ENCODE peak calls at places on chromosomes 6 and 20, in seven cellular contexts. One of them, this sample, is unnamed.

GRCh38 chr6:971981-972640 is 279.2 kb upstream of the EXOC2 start:
- DNase-seq in upper lobe of right lung: no peak
- DNase-seq in endothelial cell of umbilical vein: no peak
- DNase-seq in brain microvascular endothelial cell: no peak
- DNase-seq in left ventricle myocardium inferior: no peak
- DNase-seq in tibial artery: no peak
- DNase-seq in BJ: peak
- DNase-seq in this sample: no peak

GRCh38 chr6:114541794-114542193 is 199.0 kb upstream of the HS3ST5 start:
- DNase-seq in upper lobe of right lung: peak
- DNase-seq in endothelial cell of umbilical vein: no peak
- DNase-seq in brain microvascular endothelial cell: no peak
- DNase-seq in left ventricle myocardium inferior: no peak
- DNase-seq in tibial artery: no peak
- DNase-seq in BJ: no peak
- DNase-seq in this sample: no peak

GRCh38 chr6:164085086-164085485 is 670.6 kb downstream of the QKI start:
- DNase-seq in upper lobe of right lung: no peak
- DNase-seq in endothelial cell of umbilical vein: no peak
- DNase-seq in brain microvascular endothelial cell: no peak
- DNase-seq in left ventricle myocardium inferior: no peak
- DNase-seq in tibial artery: no peak
- DNase-seq in BJ: no peak
- DNase-seq in this sample: no peak

GRCh38 chr6:124996411-124996810 is 34.2 kb downstream of the RNF217 start:
- DNase-seq in upper lobe of right lung: no peak
- DNase-seq in endothelial cell of umbilical vein: no peak
- DNase-seq in brain microvascular endothelial cell: no peak
- DNase-seq in left ventricle myocardium inferior: no peak
- DNase-seq in tibial artery: no peak
- DNase-seq in BJ: no peak
- DNase-seq in this sample: no peak

GRCh38 chr6:38495922-38496635 is 143.7 kb downstream of the BTBD9 start:
- DNase-seq in upper lobe of right lung: no peak
- DNase-seq in endothelial cell of umbilical vein: peak
- DNase-seq in brain microvascular endothelial cell: peak
- DNase-seq in left ventricle myocardium inferior: no peak
- DNase-seq in tibial artery: no peak
- DNase-seq in BJ: no peak
- DNase-seq in this sample: no peak

GRCh38 chr6:44102527-44102926 is 24.7 kb downstream of the MRPL14 start:
- DNase-seq in upper lobe of right lung: no peak
- DNase-seq in endothelial cell of umbilical vein: no peak
- DNase-seq in brain microvascular endothelial cell: no peak
- DNase-seq in left ventricle myocardium inferior: no peak
- DNase-seq in tibial artery: no peak
- DNase-seq in BJ: no peak
- DNase-seq in this sample: no peak

GRCh38 chr6:129402244-129402643 is 307.7 kb downstream of the ARHGAP18 start:
- DNase-seq in upper lobe of right lung: no peak
- DNase-seq in endothelial cell of umbilical vein: no peak
- DNase-seq in brain microvascular endothelial cell: no peak
- DNase-seq in left ventricle myocardium inferior: no peak
- DNase-seq in tibial artery: no peak
- DNase-seq in BJ: no peak
- DNase-seq in this sample: no peak

GRCh38 chr6:108941867-108942266 is 93.6 kb downstream of the ARMC2 start:
- DNase-seq in upper lobe of right lung: no peak
- DNase-seq in endothelial cell of umbilical vein: no peak
- DNase-seq in brain microvascular endothelial cell: no peak
- DNase-seq in left ventricle myocardium inferior: no peak
- DNase-seq in tibial artery: no peak
- DNase-seq in BJ: no peak
- DNase-seq in this sample: no peak

GRCh38 chr20:5168582-5169396 is 42.0 kb downstream of the CDS2 start:
- DNase-seq in upper lobe of right lung: no peak
- DNase-seq in endothelial cell of umbilical vein: peak
- DNase-seq in brain microvascular endothelial cell: no peak
- DNase-seq in left ventricle myocardium inferior: no peak
- DNase-seq in tibial artery: no peak
- DNase-seq in BJ: no peak
- DNase-seq in this sample: no peak

GRCh38 chr6:22372922-22373321 is 76.1 kb upstream of the PRL start:
- DNase-seq in upper lobe of right lung: no peak
- DNase-seq in endothelial cell of umbilical vein: no peak
- DNase-seq in brain microvascular endothelial cell: no peak
- DNase-seq in left ventricle myocardium inferior: no peak
- DNase-seq in tibial artery: no peak
- DNase-seq in BJ: no peak
- DNase-seq in this sample: no peak

GRCh38 chr6:13846841-13847240 is 32.5 kb upstream of the MCUR1 start:
- DNase-seq in upper lobe of right lung: no peak
- DNase-seq in endothelial cell of umbilical vein: no peak
- DNase-seq in brain microvascular endothelial cell: no peak
- DNase-seq in left ventricle myocardium inferior: no peak
- DNase-seq in tibial artery: no peak
- DNase-seq in BJ: no peak
- DNase-seq in this sample: no peak

GRCh38 chr6:26064619-26065257 is 22.5 kb upstream of the HFE start:
- DNase-seq in upper lobe of right lung: no peak
- DNase-seq in endothelial cell of umbilical vein: peak
- DNase-seq in brain microvascular endothelial cell: peak
- DNase-seq in left ventricle myocardium inferior: no peak
- DNase-seq in tibial artery: no peak
- DNase-seq in BJ: no peak
- DNase-seq in this sample: no peak

GRCh38 chr6:31163922-31164321 is 5.5 kb downstream of the TCF19 start:
- DNase-seq in upper lobe of right lung: no peak
- DNase-seq in endothelial cell of umbilical vein: no peak
- DNase-seq in brain microvascular endothelial cell: no peak
- DNase-seq in left ventricle myocardium inferior: no peak
- DNase-seq in tibial artery: no peak
- DNase-seq in BJ: no peak
- DNase-seq in this sample: no peak

GRCh38 chr6:157236040-157236725 is 87.1 kb downstream of the TMEM242 start:
- DNase-seq in upper lobe of right lung: no peak
- DNase-seq in endothelial cell of umbilical vein: no peak
- DNase-seq in brain microvascular endothelial cell: no peak
- DNase-seq in left ventricle myocardium inferior: no peak
- DNase-seq in tibial artery: no peak
- DNase-seq in BJ: no peak
- DNase-seq in this sample: no peak

GRCh38 chr20:59748555-59749292 is 144.4 kb downstream of the PHACTR3 start:
- DNase-seq in upper lobe of right lung: no peak
- DNase-seq in endothelial cell of umbilical vein: no peak
- DNase-seq in brain microvascular endothelial cell: no peak
- DNase-seq in left ventricle myocardium inferior: no peak
- DNase-seq in tibial artery: peak
- DNase-seq in BJ: peak
- DNase-seq in this sample: no peak

GRCh38 chr20:24866008-24866407 is 83.1 kb upstream of the CST7 start:
- DNase-seq in upper lobe of right lung: no peak
- DNase-seq in endothelial cell of umbilical vein: no peak
- DNase-seq in brain microvascular endothelial cell: no peak
- DNase-seq in left ventricle myocardium inferior: no peak
- DNase-seq in tibial artery: no peak
- DNase-seq in BJ: no peak
- DNase-seq in this sample: no peak

GRCh38 chr6:156406099-156406498 is 371.1 kb upstream of the ARID1B start:
- DNase-seq in upper lobe of right lung: no peak
- DNase-seq in endothelial cell of umbilical vein: no peak
- DNase-seq in brain microvascular endothelial cell: no peak
- DNase-seq in left ventricle myocardium inferior: no peak
- DNase-seq in tibial artery: no peak
- DNase-seq in BJ: no peak
- DNase-seq in this sample: no peak

GRCh38 chr6:149081281-149081680 is 236.2 kb upstream of the TAB2 start:
- DNase-seq in upper lobe of right lung: no peak
- DNase-seq in endothelial cell of umbilical vein: no peak
- DNase-seq in brain microvascular endothelial cell: no peak
- DNase-seq in left ventricle myocardium inferior: no peak
- DNase-seq in tibial artery: no peak
- DNase-seq in BJ: no peak
- DNase-seq in this sample: no peak

GRCh38 chr20:62571667-62572344 is 70.5 kb upstream of the SLCO4A1 start:
- DNase-seq in upper lobe of right lung: no peak
- DNase-seq in endothelial cell of umbilical vein: no peak
- DNase-seq in brain microvascular endothelial cell: no peak
- DNase-seq in left ventricle myocardium inferior: no peak
- DNase-seq in tibial artery: no peak
- DNase-seq in BJ: no peak
- DNase-seq in this sample: no peak

GRCh38 chr6:156949376-156949775 is 172.2 kb downstream of the ARID1B start:
- DNase-seq in upper lobe of right lung: no peak
- DNase-seq in endothelial cell of umbilical vein: peak
- DNase-seq in brain microvascular endothelial cell: peak
- DNase-seq in left ventricle myocardium inferior: no peak
- DNase-seq in tibial artery: no peak
- DNase-seq in BJ: no peak
- DNase-seq in this sample: no peak

GRCh38 chr6:43856005-43856765 is 86.2 kb downstream of the VEGFA start:
- DNase-seq in upper lobe of right lung: peak
- DNase-seq in endothelial cell of umbilical vein: peak
- DNase-seq in brain microvascular endothelial cell: peak
- DNase-seq in left ventricle myocardium inferior: no peak
- DNase-seq in tibial artery: no peak
- DNase-seq in BJ: no peak
- DNase-seq in this sample: no peak

GRCh38 chr6:144469144-144469575 is 184.0 kb downstream of the UTRN start:
- DNase-seq in upper lobe of right lung: no peak
- DNase-seq in endothelial cell of umbilical vein: no peak
- DNase-seq in brain microvascular endothelial cell: no peak
- DNase-seq in left ventricle myocardium inferior: no peak
- DNase-seq in tibial artery: no peak
- DNase-seq in BJ: no peak
- DNase-seq in this sample: no peak

GRCh38 chr20:45965169-45966002 is 6.6 kb downstream of the ZNF335 start:
- DNase-seq in upper lobe of right lung: peak
- DNase-seq in endothelial cell of umbilical vein: no peak
- DNase-seq in brain microvascular endothelial cell: no peak
- DNase-seq in left ventricle myocardium inferior: no peak
- DNase-seq in tibial artery: peak
- DNase-seq in BJ: no peak
- DNase-seq in this sample: no peak

GRCh38 chr20:21396045-21396893 is 1.1 kb downstream of the NKX2-4 start:
- DNase-seq in upper lobe of right lung: peak
- DNase-seq in endothelial cell of umbilical vein: peak
- DNase-seq in brain microvascular endothelial cell: no peak
- DNase-seq in left ventricle myocardium inferior: no peak
- DNase-seq in tibial artery: no peak
- DNase-seq in BJ: no peak
- DNase-seq in this sample: no peak

GRCh38 chr20:20174089-20174835 is 121.9 kb downstream of the CFAP61 start:
- DNase-seq in upper lobe of right lung: no peak
- DNase-seq in endothelial cell of umbilical vein: no peak
- DNase-seq in brain microvascular endothelial cell: no peak
- DNase-seq in left ventricle myocardium inferior: no peak
- DNase-seq in tibial artery: no peak
- DNase-seq in BJ: no peak
- DNase-seq in this sample: no peak

GRCh38 chr20:19964289-19965263 is 52.6 kb upstream of the NAA20 start:
- DNase-seq in upper lobe of right lung: no peak
- DNase-seq in endothelial cell of umbilical vein: peak
- DNase-seq in brain microvascular endothelial cell: peak
- DNase-seq in left ventricle myocardium inferior: peak
- DNase-seq in tibial artery: peak
- DNase-seq in BJ: peak
- DNase-seq in this sample: no peak

GRCh38 chr6:50927816-50928215 is 109.1 kb downstream of the TFAP2B start:
- DNase-seq in upper lobe of right lung: no peak
- DNase-seq in endothelial cell of umbilical vein: no peak
- DNase-seq in brain microvascular endothelial cell: peak
- DNase-seq in left ventricle myocardium inferior: no peak
- DNase-seq in tibial artery: no peak
- DNase-seq in BJ: no peak
- DNase-seq in this sample: no peak

GRCh38 chr6:161303628-161304340 is 29.9 kb upstream of the AGPAT4 start:
- DNase-seq in upper lobe of right lung: no peak
- DNase-seq in endothelial cell of umbilical vein: no peak
- DNase-seq in brain microvascular endothelial cell: peak
- DNase-seq in left ventricle myocardium inferior: no peak
- DNase-seq in tibial artery: no peak
- DNase-seq in BJ: no peak
- DNase-seq in this sample: no peak

GRCh38 chr6:12266571-12266970 is 23.6 kb upstream of the EDN1 start:
- DNase-seq in upper lobe of right lung: no peak
- DNase-seq in endothelial cell of umbilical vein: no peak
- DNase-seq in brain microvascular endothelial cell: peak
- DNase-seq in left ventricle myocardium inferior: no peak
- DNase-seq in tibial artery: no peak
- DNase-seq in BJ: no peak
- DNase-seq in this sample: no peak

GRCh38 chr20:35277531-35278395 is at the start of gene MMP24OS:
- DNase-seq in upper lobe of right lung: peak
- DNase-seq in endothelial cell of umbilical vein: peak
- DNase-seq in brain microvascular endothelial cell: peak
- DNase-seq in left ventricle myocardium inferior: peak
- DNase-seq in tibial artery: peak
- DNase-seq in BJ: peak
- DNase-seq in this sample: peak
- TF ChIP-seq CTCF in upper lobe of right lung: peak
- TF ChIP-seq CTCF in endothelial cell of umbilical vein: peak
- TF ChIP-seq CTCF in brain microvascular endothelial cell: peak
- TF ChIP-seq CTCF in left ventricle myocardium inferior: peak
- TF ChIP-seq CTCF in tibial artery: peak
- TF ChIP-seq CTCF in BJ: peak
- TF ChIP-seq CTCF in this sample: no peak

GRCh38 chr20:57482148-57482547 is 42.8 kb downstream of the CTCFL start:
- DNase-seq in upper lobe of right lung: no peak
- DNase-seq in endothelial cell of umbilical vein: no peak
- DNase-seq in brain microvascular endothelial cell: no peak
- DNase-seq in left ventricle myocardium inferior: no peak
- DNase-seq in tibial artery: no peak
- DNase-seq in BJ: no peak
- DNase-seq in this sample: no peak
- TF ChIP-seq CTCF in upper lobe of right lung: no peak
- TF ChIP-seq CTCF in endothelial cell of umbilical vein: no peak
- TF ChIP-seq CTCF in brain microvascular endothelial cell: no peak
- TF ChIP-seq CTCF in left ventricle myocardium inferior: no peak
- TF ChIP-seq CTCF in tibial artery: no peak
- TF ChIP-seq CTCF in BJ: no peak
- TF ChIP-seq CTCF in this sample: no peak

GRCh38 chr20:44800398-44801046 is 9.8 kb downstream of the RIMS4 start:
- DNase-seq in upper lobe of right lung: no peak
- DNase-seq in endothelial cell of umbilical vein: no peak
- DNase-seq in brain microvascular endothelial cell: no peak
- DNase-seq in left ventricle myocardium inferior: no peak
- DNase-seq in tibial artery: no peak
- DNase-seq in BJ: no peak
- DNase-seq in this sample: no peak
- TF ChIP-seq CTCF in upper lobe of right lung: no peak
- TF ChIP-seq CTCF in endothelial cell of umbilical vein: peak
- TF ChIP-seq CTCF in brain microvascular endothelial cell: peak
- TF ChIP-seq CTCF in left ventricle myocardium inferior: peak
- TF ChIP-seq CTCF in tibial artery: no peak
- TF ChIP-seq CTCF in BJ: no peak
- TF ChIP-seq CTCF in this sample: no peak

GRCh38 chr20:63578224-63579016 is 4.4 kb upstream of the HELZ2 start:
- DNase-seq in upper lobe of right lung: no peak
- DNase-seq in endothelial cell of umbilical vein: no peak
- DNase-seq in brain microvascular endothelial cell: no peak
- DNase-seq in left ventricle myocardium inferior: no peak
- DNase-seq in tibial artery: no peak
- DNase-seq in BJ: no peak
- DNase-seq in this sample: no peak
- TF ChIP-seq CTCF in upper lobe of right lung: peak
- TF ChIP-seq CTCF in endothelial cell of umbilical vein: no peak
- TF ChIP-seq CTCF in brain microvascular endothelial cell: no peak
- TF ChIP-seq CTCF in left ventricle myocardium inferior: peak
- TF ChIP-seq CTCF in tibial artery: no peak
- TF ChIP-seq CTCF in BJ: no peak
- TF ChIP-seq CTCF in this sample: no peak